ENCODE peak calls at places on chromosomes 6 and 20, in nine cellular contexts. O, E, K, Z, X, M, H, R and P are unnamed samples.

GRCh38 chr6:166494757-166495486 is 91.6 kb downstream of the RAMACL start:
- DNase-seq in O (no peak), E (no peak), K (peak), Z (no peak), X (no peak), M (no peak), H (no peak), R (no peak), P (no peak)

GRCh38 chr6:26472549-26473245 is 14.9 kb downstream of the BTN2A1 start:
- DNase-seq in O (no peak), E (no peak), K (no peak), Z (no peak), X (no peak), M (no peak), H (no peak), R (no peak), P (no peak)

GRCh38 chr6:21438237-21438985 is 155.1 kb upstream of the SOX4 start:
- DNase-seq in O (no peak), E (no peak), K (no peak), Z (no peak), X (no peak), M (no peak), H (no peak), R (no peak), P (no peak)

GRCh38 chr6:14986370-14986769 is 259.5 kb upstream of the JARID2 start:
- DNase-seq in O (peak), E (no peak), K (no peak), Z (no peak), X (no peak), M (no peak), H (no peak), R (no peak), P (no peak)

GRCh38 chr20:44166008-44166407 is 21.0 kb downstream of the JPH2 start:
- DNase-seq in O (no peak), E (no peak), K (peak), Z (no peak), X (no peak), M (no peak), H (peak), R (no peak), P (no peak)

GRCh38 chr20:62355527-62356142 is 11.5 kb downstream of the LAMA5 start:
- DNase-seq in O (peak), E (peak), K (no peak), Z (peak), X (peak), M (no peak), H (no peak), R (no peak), P (no peak)

GRCh38 chr6:110554966-110555460 is 78.6 kb upstream of the SLC22A16 start:
- DNase-seq in O (no peak), E (no peak), K (no peak), Z (no peak), X (no peak), M (no peak), H (no peak), R (no peak), P (no peak)

GRCh38 chr20:46784450-46785127 is 75.1 kb downstream of the SLC2A10 start:
- DNase-seq in O (no peak), E (no peak), K (no peak), Z (no peak), X (no peak), M (peak), H (peak), R (no peak), P (no peak)